ENCODE peak calls at places on chromosomes 2 and 18, in four cellular contexts. X is HuH-7.5, K is HTR-8/SVneo, S is non-pigmented ciliary epithelial cell. N is an unnamed sample.

GRCh38 chr2:234116050-234116449 is 65.5 kb downstream of the SPP2 start:
- DNase-seq in X (no peak), K (no peak), S (no peak), N (no peak)

GRCh38 chr2:18436408-18437077 is 123.9 kb downstream of the RDH14 start:
- DNase-seq in X (no peak), K (no peak), S (no peak), N (no peak)

GRCh38 chr2:204491528-204491927 is 53.7 kb upstream of the PARD3B start:
- DNase-seq in X (no peak), K (no peak), S (no peak), N (peak)

GRCh38 chr2:112048887-112049286 is 6.2 kb upstream of the TMEM87B start:
- DNase-seq in X (peak), K (no peak), S (no peak), N (peak)

GRCh38 chr2:221104391-221104811 is 467.7 kb downstream of the EPHA4 start:
- DNase-seq in X (no peak), K (no peak), S (no peak), N (no peak)

GRCh38 chr2:65436825-65437221 is 4.4 kb upstream of the SPRED2 start:
- DNase-seq in X (peak), K (no peak), S (no peak), N (no peak)

GRCh38 chr18:28267878-28268625 is 91.1 kb upstream of the CDH2 start:
- DNase-seq in X (no peak), K (peak), S (peak), N (peak)

GRCh38 chr2:176656055-176656775 is 387.0 kb downstream of the MTX2 start:
- DNase-seq in X (no peak), K (no peak), S (no peak), N (no peak)

GRCh38 chr2:207129821-207130220 is 35.9 kb downstream of the KLF7 start:
- DNase-seq in X (no peak), K (no peak), S (no peak), N (peak)

GRCh38 chr18:49561377-49562193 is at the start of gene LIPG:
- DNase-seq in X (peak), K (peak), S (peak), N (peak)

GRCh38 chr18:40414155-40414754 is 1540.8 kb upstream of the PIK3C3 start:
- DNase-seq in X (no peak), K (no peak), S (no peak), N (no peak)

GRCh38 chr2:215712850-215713230 is 277.0 kb upstream of the FN1 start:
- DNase-seq in X (no peak), K (no peak), S (no peak), N (no peak)

GRCh38 chr2:176421291-176422050 is 152.2 kb downstream of the MTX2 start:
- DNase-seq in X (no peak), K (no peak), S (no peak), N (no peak)